ENCODE peak calls at places on chromosomes 3 and 15, in ten cellular contexts. K is suprapubic skin; I is adrenal gland; Y is Peyer's patch; W is fibroblast of lung; R is DND-41; J is effector memory CD4-positive, alpha-beta T cell; Z is CD8-positive, alpha-beta T cell; C is stomach; V is aorta. S is an unnamed sample.

GRCh38 chr15:62035256-62035908 is 24.9 kb downstream of the VPS13C start:
- DNase-seq in K (no peak), I (no peak), Y (no peak), W (peak; percentile 55), R (no peak), J (no peak), Z (no peak), C (no peak), V (no peak), S (peak; percentile 75)

GRCh38 chr3:158842946-158843345 is 41.1 kb downstream of the MFSD1 start:
- DNase-seq in K (no peak), I (no peak), Y (no peak), W (no peak), R (no peak), J (no peak), Z (no peak), C (no peak), V (no peak), S (no peak)

GRCh38 chr3:61730577-61731231 is 169.3 kb downstream of the PTPRG start:
- DNase-seq in K (no peak), I (no peak), Y (no peak), W (no peak), R (no peak), J (no peak), Z (no peak), C (no peak), V (no peak), S (no peak)

GRCh38 chr15:67145307-67145610 is 79.9 kb downstream of the SMAD3 start:
- DNase-seq in K (no peak), I (no peak), Y (no peak), W (no peak), R (no peak), J (no peak), Z (no peak), C (no peak), V (no peak), S (no peak)

GRCh38 chr3:23743141-23743784 is 62.5 kb upstream of the UBE2E1 start:
- DNase-seq in K (no peak), I (no peak), Y (no peak), W (no peak), R (no peak), J (no peak), Z (no peak), C (no peak), V (no peak), S (no peak)

GRCh38 chr3:76405196-76405595 is 619.8 kb upstream of the ZNF717 start:
- DNase-seq in K (no peak), I (no peak), Y (no peak), W (peak; percentile 39), R (no peak), J (no peak), Z (no peak), C (no peak), V (no peak), S (no peak)

GRCh38 chr3:18987862-18988447 is 160.4 kb upstream of the KCNH8 start:
- DNase-seq in K (no peak), I (no peak), Y (no peak), W (no peak), R (no peak), J (no peak), Z (no peak), C (peak; percentile 27), V (no peak), S (no peak)

GRCh38 chr3:125511420-125512094 is 8.4 kb downstream of the SNX4 start:
- DNase-seq in K (no peak), I (no peak), Y (no peak), W (no peak), R (no peak), J (no peak), Z (no peak), C (no peak), V (no peak), S (peak; percentile 28)

GRCh38 chr3:37703633-37704032 is 158.0 kb upstream of the CTDSPL start:
- DNase-seq in K (no peak), I (no peak), Y (no peak), W (peak; percentile 22), R (no peak), J (no peak), Z (no peak), C (no peak), V (no peak), S (peak; percentile 14)

GRCh38 chr3:32510075-32510724 is 7.5 kb upstream of the CMTM6 start:
- DNase-seq in K (no peak), I (peak; percentile 73), Y (peak; percentile 69), W (peak; percentile 78), R (peak; percentile 72), J (peak; percentile 28), Z (peak; percentile 66), C (peak; percentile 62), V (no peak), S (peak; percentile 32)

GRCh38 chr3:15659254-15659975 is 57.9 kb downstream of the BTD start:
- DNase-seq in K (no peak), I (no peak), Y (no peak), W (no peak), R (peak; percentile 78), J (no peak), Z (no peak), C (no peak), V (no peak), S (peak; percentile 21)

GRCh38 chr15:70582143-70582945 is 181.0 kb downstream of the UACA start:
- DNase-seq in K (peak; percentile 34), I (no peak), Y (no peak), W (peak; percentile 88), R (no peak), J (no peak), Z (no peak), C (no peak), V (peak; percentile 44), S (peak; percentile 61)

GRCh38 chr15:64023215-64023614 is 23.1 kb downstream of the DAPK2 start:
- DNase-seq in K (no peak), I (no peak), Y (no peak), W (no peak), R (no peak), J (no peak), Z (no peak), C (peak; percentile 41), V (no peak), S (no peak)

GRCh38 chr3:50388720-50389352 is 29.5 kb upstream of the TMEM115 start:
- DNase-seq in K (no peak), I (no peak), Y (no peak), W (no peak), R (no peak), J (no peak), Z (no peak), C (no peak), V (no peak), S (peak; percentile 34)

GRCh38 chr3:146948161-146948560 is 343.0 kb upstream of the PLSCR5 start:
- DNase-seq in K (no peak), I (no peak), Y (no peak), W (no peak), R (no peak), J (no peak), Z (no peak), C (no peak), V (no peak), S (no peak)

GRCh38 chr15:68924866-68925599 is 5.3 kb upstream of the SPESP1 start:
- DNase-seq in K (peak; percentile 82), I (peak; percentile 77), Y (peak; percentile 31), W (peak; percentile 77), R (peak; percentile 70), J (peak; percentile 2), Z (peak; percentile 55), C (peak; percentile 69), V (peak; percentile 89), S (peak; percentile 39)

DNA sequence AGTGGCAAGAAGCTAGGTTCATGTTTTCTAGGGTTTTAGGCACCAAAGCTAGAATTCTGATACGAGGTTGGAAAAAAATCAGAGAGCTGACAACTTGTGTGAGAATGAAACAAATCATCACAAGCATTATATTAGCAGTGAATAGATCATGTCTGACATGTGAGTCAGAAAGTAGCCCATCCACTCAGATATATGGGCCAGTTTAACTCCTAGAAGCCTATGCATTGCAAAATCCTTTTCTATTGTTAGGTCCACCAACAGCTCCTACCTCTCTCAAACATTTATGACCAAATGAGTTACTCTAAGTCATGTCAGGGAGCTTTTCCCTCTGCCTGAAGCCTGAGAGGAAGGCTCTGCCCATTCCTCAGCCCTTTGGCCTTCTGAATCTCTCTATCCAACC is 44.0 kb downstream of the KBTBD12 start:
- DNase-seq in K (no peak), I (no peak), Y (no peak), W (no peak), R (no peak), J (no peak), Z (no peak), C (no peak), V (no peak), S (no peak)
- H3K4me1 ChIP-seq in K (peaks cover 2% of the 10 kb centered on the region), I (no peaks in the 10 kb centered on the region), Y (no peaks in the 10 kb centered on the region), W (no peaks in the 10 kb centered on the region), R (no peaks in the 10 kb centered on the region), J (no peaks in the 10 kb centered on the region), Z (no peaks in the 10 kb centered on the region), C (peaks cover 4% of the 10 kb centered on the region), V (no peaks in the 10 kb centered on the region), S (no peaks in the 10 kb centered on the region)

DNA sequence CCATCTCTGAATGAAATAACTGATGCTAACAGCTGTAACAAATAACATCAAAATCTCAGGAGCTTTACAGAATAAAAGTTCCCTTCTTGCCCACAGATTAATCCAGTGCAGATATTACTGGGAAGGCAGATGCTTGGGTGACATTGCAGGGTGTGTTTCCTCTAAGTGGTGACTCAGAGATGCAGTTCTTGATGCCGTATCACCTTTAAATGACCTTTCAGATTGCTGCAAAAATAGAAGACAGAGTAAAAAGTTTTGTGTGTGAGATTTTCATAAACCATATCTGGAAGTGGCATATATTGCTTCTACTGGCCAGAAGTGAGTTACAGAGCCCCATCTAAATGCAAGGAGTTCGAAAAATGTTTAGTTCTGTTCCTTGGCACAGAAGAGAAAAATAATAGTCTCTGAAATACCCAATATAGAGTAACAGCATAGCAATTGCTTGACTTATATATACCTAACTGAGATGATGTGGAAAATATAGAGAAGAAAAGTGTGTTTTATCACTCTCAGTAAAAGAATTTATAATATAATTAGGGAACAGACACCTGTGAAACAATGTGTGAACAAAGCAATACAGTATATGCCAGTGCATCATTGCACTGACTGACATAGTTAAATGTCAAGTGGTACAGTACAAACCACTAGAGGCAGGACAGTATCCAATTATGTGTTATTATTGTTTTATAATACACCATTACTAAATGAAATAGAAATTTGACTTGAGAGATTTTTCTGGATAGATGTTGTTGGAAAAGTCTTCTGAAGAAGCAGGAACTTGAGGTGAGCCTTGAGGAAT is 430.7 kb upstream of the CBLB start:
- DNase-seq in K (no peak), I (no peak), Y (no peak), W (peak; percentile 74), R (no peak), J (no peak), Z (no peak), C (no peak), V (no peak), S (peak; percentile 69)
- H3K4me1 ChIP-seq in K (no peaks in the 10 kb centered on the region), I (no peaks in the 10 kb centered on the region), Y (no peaks in the 10 kb centered on the region), W (no peaks in the 10 kb centered on the region), R (peaks cover 25% of the 10 kb centered on the region), J (peaks cover 4% of the 10 kb centered on the region), Z (peaks cover 4% of the 10 kb centered on the region), C (no peaks in the 10 kb centered on the region), V (no peaks in the 10 kb centered on the region), S (peaks cover 5% of the 10 kb centered on the region)

GRCh38 chr3:170656293-170656692 is 70.4 kb upstream of the SLC7A14 start:
- DNase-seq in K (no peak), I (no peak), Y (no peak), W (no peak), R (no peak), J (no peak), Z (no peak), C (no peak), V (no peak), S (no peak)
- H3K4me1 ChIP-seq in K (no peaks in the 10 kb centered on the region), I (no peaks in the 10 kb centered on the region), Y (no peaks in the 10 kb centered on the region), W (no peaks in the 10 kb centered on the region), R (no peaks in the 10 kb centered on the region), J (no peaks in the 10 kb centered on the region), Z (no peaks in the 10 kb centered on the region), C (no peaks in the 10 kb centered on the region), V (no peaks in the 10 kb centered on the region), S (no peaks in the 10 kb centered on the region)

GRCh38 chr15:99108993-99109392 is 4.1 kb downstream of the SYNM start:
- DNase-seq in K (no peak), I (no peak), Y (no peak), W (no peak), R (no peak), J (no peak), Z (no peak), C (no peak), V (no peak), S (no peak)
- H3K4me1 ChIP-seq in K (peaks cover 19% of the 10 kb centered on the region), I (peaks cover 13% of the 10 kb centered on the region), Y (no peaks in the 10 kb centered on the region), W (no peaks in the 10 kb centered on the region), R (peaks cover 4% of the 10 kb centered on the region), J (peaks cover 2% of the 10 kb centered on the region), Z (no peaks in the 10 kb centered on the region), C (peaks cover 20% of the 10 kb centered on the region), V (peaks cover 6% of the 10 kb centered on the region), S (peaks cover 8% of the 10 kb centered on the region)